ENCODE peak calls at places on chromosomes 1 and 21, in seven cellular contexts. P, F, V, W, Q, U and R are unnamed samples.

GRCh38 chr1:203638914-203639313 is 12.3 kb downstream of the ATP2B4 start:
- DNase-seq in P (peak; percentile 39), V (no peak), Q (no peak), F (peak; percentile 54), U (no peak), W (no peak), R (peak; percentile 42)

GRCh38 chr1:17595602-17595925 is 56.1 kb downstream of the ARHGEF10L start:
- DNase-seq in W (no peak), Q (no peak), P (no peak), F (no peak), U (no peak), V (no peak), R (no peak)

GRCh38 chr1:202161151-202162048 is 998 bp upstream of the PTPN7 start:
- DNase-seq in P (peak; percentile 26), V (no peak), F (no peak), W (no peak), Q (no peak), U (no peak), R (peak; percentile 71)

GRCh38 chr1:11037740-11038182 is 9.3 kb downstream of the MASP2 start:
- DNase-seq in V (peak; percentile 83), F (peak; percentile 86), W (peak; percentile 79), Q (peak; percentile 93), U (peak; percentile 86), P (peak; percentile 93), R (peak; percentile 90)

GRCh38 chr1:36014722-36015220 is 69.1 kb upstream of the TEKT2 start:
- DNase-seq in V (no peak), U (no peak), P (peak; percentile 1), Q (no peak), F (peak; percentile 16), W (no peak), R (no peak)

GRCh38 chr1:214707306-214708087 is 104.5 kb downstream of the CENPF start:
- DNase-seq in V (no peak), P (no peak), U (no peak), F (peak; percentile 73), Q (no peak), W (no peak), R (no peak)

GRCh38 chr1:160794396-160794795 is 1.6 kb upstream of the LY9 start:
- DNase-seq in U (no peak), P (no peak), V (no peak), F (no peak), W (no peak), Q (no peak), R (no peak)

GRCh38 chr1:110087812-110088738 is 17.6 kb upstream of the ALX3 start:
- DNase-seq in F (peak; percentile 72), P (peak; percentile 78), V (peak; percentile 76), Q (peak; percentile 64), W (peak; percentile 43), U (peak; percentile 41), R (peak; percentile 84)

GRCh38 chr1:210586785-210587184 is 258.1 kb downstream of the HHAT start:
- DNase-seq in U (no peak), W (no peak), P (no peak), F (no peak), V (no peak), Q (no peak), R (no peak)

GRCh38 chr21:37642493-37642892 is 273.8 kb downstream of the KCNJ6 start:
- DNase-seq in U (peak; percentile 18), P (peak; percentile 46), V (no peak), F (no peak), Q (no peak), W (no peak), R (peak; percentile 60)

GRCh38 chr21:36436829-36437744 is 42.8 kb downstream of the CLDN14 start:
- DNase-seq in F (peak; percentile 41), V (no peak), P (no peak), Q (no peak), U (no peak), W (no peak), R (peak; percentile 59)

GRCh38 chr1:62280960-62281465 is 38.2 kb downstream of the KANK4 start:
- DNase-seq in V (no peak), U (no peak), F (no peak), P (no peak), W (no peak), Q (no peak), R (no peak)

GRCh38 chr1:169163059-169163458 is 56.6 kb downstream of the ATP1B1 start:
- DNase-seq in P (no peak), U (no peak), W (no peak), Q (no peak), V (no peak), F (no peak), R (no peak)

GRCh38 chr21:16086121-16086520 is 356.3 kb downstream of the USP25 start:
- DNase-seq in F (no peak), Q (no peak), P (no peak), W (no peak), V (no peak), U (no peak), R (no peak)